ENCODE peak calls at places on chromosomes 16 and 17, in nine cellular contexts. One of them, this sample, is unnamed.

GRCh38 chr16:66521227-66521626 is 28.7 kb downstream of the TK2 start:
- DNase-seq in memory B cell: no peak
- DNase-seq in stimulated activated CD4-positive, alpha-beta T cell treated with anti-CD3 and anti-CD28 coated beads, TNF-alpha, amount 100 ng/mL, for 4 hours: no peak
- DNase-seq in astrocyte of the cerebellum: no peak
- DNase-seq in CD4-positive, alpha-beta T cell: no peak
- DNase-seq in endothelial cell: no peak
- DNase-seq in H7: no peak
- DNase-seq in NCI-H1092 treated with DMSO at 0.1 percent for 48 hours: no peak
- DNase-seq in stomach: no peak
- DNase-seq in this sample: no peak

GRCh38 chr17:864315-864714 is 82.2 kb downstream of the MRM3 start:
- DNase-seq in memory B cell: no peak
- DNase-seq in stimulated activated CD4-positive, alpha-beta T cell treated with anti-CD3 and anti-CD28 coated beads, TNF-alpha, amount 100 ng/mL, for 4 hours: no peak
- DNase-seq in astrocyte of the cerebellum: no peak
- DNase-seq in CD4-positive, alpha-beta T cell: no peak
- DNase-seq in endothelial cell: no peak
- DNase-seq in H7: no peak
- DNase-seq in NCI-H1092 treated with DMSO at 0.1 percent for 48 hours: no peak
- DNase-seq in stomach: no peak
- DNase-seq in this sample: no peak

GRCh38 chr17:66506641-66507040 is 204.2 kb downstream of the PRKCA start:
- DNase-seq in memory B cell: no peak
- DNase-seq in stimulated activated CD4-positive, alpha-beta T cell treated with anti-CD3 and anti-CD28 coated beads, TNF-alpha, amount 100 ng/mL, for 4 hours: no peak
- DNase-seq in astrocyte of the cerebellum: no peak
- DNase-seq in CD4-positive, alpha-beta T cell: no peak
- DNase-seq in endothelial cell: no peak
- DNase-seq in H7: no peak
- DNase-seq in NCI-H1092 treated with DMSO at 0.1 percent for 48 hours: no peak
- DNase-seq in stomach: no peak
- DNase-seq in this sample: no peak

GRCh38 chr17:41792835-41793748 is 6.6 kb upstream of the JUP start:
- DNase-seq in memory B cell: no peak
- DNase-seq in stimulated activated CD4-positive, alpha-beta T cell treated with anti-CD3 and anti-CD28 coated beads, TNF-alpha, amount 100 ng/mL, for 4 hours: no peak
- DNase-seq in astrocyte of the cerebellum: no peak
- DNase-seq in CD4-positive, alpha-beta T cell: no peak
- DNase-seq in endothelial cell: no peak
- DNase-seq in H7: peak
- DNase-seq in NCI-H1092 treated with DMSO at 0.1 percent for 48 hours: no peak
- DNase-seq in stomach: peak
- DNase-seq in this sample: peak

GRCh38 chr16:3825103-3825502 is 55.4 kb downstream of the CREBBP start:
- DNase-seq in memory B cell: no peak
- DNase-seq in stimulated activated CD4-positive, alpha-beta T cell treated with anti-CD3 and anti-CD28 coated beads, TNF-alpha, amount 100 ng/mL, for 4 hours: no peak
- DNase-seq in astrocyte of the cerebellum: peak
- DNase-seq in CD4-positive, alpha-beta T cell: no peak
- DNase-seq in endothelial cell: no peak
- DNase-seq in H7: no peak
- DNase-seq in NCI-H1092 treated with DMSO at 0.1 percent for 48 hours: no peak
- DNase-seq in stomach: no peak
- DNase-seq in this sample: no peak

GRCh38 chr17:58252141-58252540 is 13.8 kb downstream of the LPO start:
- DNase-seq in memory B cell: no peak
- DNase-seq in stimulated activated CD4-positive, alpha-beta T cell treated with anti-CD3 and anti-CD28 coated beads, TNF-alpha, amount 100 ng/mL, for 4 hours: no peak
- DNase-seq in astrocyte of the cerebellum: no peak
- DNase-seq in CD4-positive, alpha-beta T cell: no peak
- DNase-seq in endothelial cell: no peak
- DNase-seq in H7: peak
- DNase-seq in NCI-H1092 treated with DMSO at 0.1 percent for 48 hours: no peak
- DNase-seq in stomach: no peak
- DNase-seq in this sample: peak

GRCh38 chr16:85754403-85754802 is 3.5 kb upstream of the C16orf74 start:
- DNase-seq in memory B cell: no peak
- DNase-seq in stimulated activated CD4-positive, alpha-beta T cell treated with anti-CD3 and anti-CD28 coated beads, TNF-alpha, amount 100 ng/mL, for 4 hours: no peak
- DNase-seq in astrocyte of the cerebellum: no peak
- DNase-seq in CD4-positive, alpha-beta T cell: no peak
- DNase-seq in endothelial cell: no peak
- DNase-seq in H7: no peak
- DNase-seq in NCI-H1092 treated with DMSO at 0.1 percent for 48 hours: peak
- DNase-seq in stomach: no peak
- DNase-seq in this sample: no peak

GRCh38 chr16:22186517-22186916 is 19.6 kb upstream of the EEF2K start:
- DNase-seq in memory B cell: no peak
- DNase-seq in stimulated activated CD4-positive, alpha-beta T cell treated with anti-CD3 and anti-CD28 coated beads, TNF-alpha, amount 100 ng/mL, for 4 hours: no peak
- DNase-seq in astrocyte of the cerebellum: no peak
- DNase-seq in CD4-positive, alpha-beta T cell: no peak
- DNase-seq in endothelial cell: no peak
- DNase-seq in H7: peak
- DNase-seq in NCI-H1092 treated with DMSO at 0.1 percent for 48 hours: no peak
- DNase-seq in stomach: no peak
- DNase-seq in this sample: no peak

GRCh38 chr17:50765454-50766221 is 1.7 kb downstream of the ANKRD40CL start:
- DNase-seq in memory B cell: peak
- DNase-seq in stimulated activated CD4-positive, alpha-beta T cell treated with anti-CD3 and anti-CD28 coated beads, TNF-alpha, amount 100 ng/mL, for 4 hours: no peak
- DNase-seq in astrocyte of the cerebellum: no peak
- DNase-seq in CD4-positive, alpha-beta T cell: no peak
- DNase-seq in endothelial cell: no peak
- DNase-seq in H7: no peak
- DNase-seq in NCI-H1092 treated with DMSO at 0.1 percent for 48 hours: no peak
- DNase-seq in stomach: no peak
- DNase-seq in this sample: no peak

GRCh38 chr17:76957600-76958464 is 89.6 kb downstream of the MGAT5B start:
- DNase-seq in memory B cell: peak
- DNase-seq in stimulated activated CD4-positive, alpha-beta T cell treated with anti-CD3 and anti-CD28 coated beads, TNF-alpha, amount 100 ng/mL, for 4 hours: no peak
- DNase-seq in astrocyte of the cerebellum: peak
- DNase-seq in CD4-positive, alpha-beta T cell: no peak
- DNase-seq in endothelial cell: no peak
- DNase-seq in H7: peak
- DNase-seq in NCI-H1092 treated with DMSO at 0.1 percent for 48 hours: peak
- DNase-seq in stomach: no peak
- DNase-seq in this sample: no peak

GRCh38 chr16:67893791-67894399 is 841 bp downstream of the PSKH1 start:
- DNase-seq in memory B cell: no peak
- DNase-seq in stimulated activated CD4-positive, alpha-beta T cell treated with anti-CD3 and anti-CD28 coated beads, TNF-alpha, amount 100 ng/mL, for 4 hours: no peak
- DNase-seq in astrocyte of the cerebellum: no peak
- DNase-seq in CD4-positive, alpha-beta T cell: no peak
- DNase-seq in endothelial cell: no peak
- DNase-seq in H7: no peak
- DNase-seq in NCI-H1092 treated with DMSO at 0.1 percent for 48 hours: no peak
- DNase-seq in stomach: no peak
- DNase-seq in this sample: no peak

GRCh38 chr16:49876716-49877129 is 20.8 kb upstream of the ZNF423 start:
- DNase-seq in memory B cell: no peak
- DNase-seq in stimulated activated CD4-positive, alpha-beta T cell treated with anti-CD3 and anti-CD28 coated beads, TNF-alpha, amount 100 ng/mL, for 4 hours: no peak
- DNase-seq in astrocyte of the cerebellum: no peak
- DNase-seq in CD4-positive, alpha-beta T cell: no peak
- DNase-seq in endothelial cell: peak
- DNase-seq in H7: peak
- DNase-seq in NCI-H1092 treated with DMSO at 0.1 percent for 48 hours: peak
- DNase-seq in stomach: peak
- DNase-seq in this sample: no peak

GRCh38 chr17:47204722-47205418 is 4.3 kb upstream of the MYL4 start:
- DNase-seq in memory B cell: peak
- DNase-seq in stimulated activated CD4-positive, alpha-beta T cell treated with anti-CD3 and anti-CD28 coated beads, TNF-alpha, amount 100 ng/mL, for 4 hours: no peak
- DNase-seq in astrocyte of the cerebellum: no peak
- DNase-seq in CD4-positive, alpha-beta T cell: no peak
- DNase-seq in endothelial cell: no peak
- DNase-seq in H7: no peak
- DNase-seq in NCI-H1092 treated with DMSO at 0.1 percent for 48 hours: no peak
- DNase-seq in stomach: no peak
- DNase-seq in this sample: no peak

GRCh38 chr16:9843424-9844013 is 338.7 kb downstream of the GRIN2A start:
- DNase-seq in memory B cell: no peak
- DNase-seq in stimulated activated CD4-positive, alpha-beta T cell treated with anti-CD3 and anti-CD28 coated beads, TNF-alpha, amount 100 ng/mL, for 4 hours: no peak
- DNase-seq in astrocyte of the cerebellum: no peak
- DNase-seq in CD4-positive, alpha-beta T cell: no peak
- DNase-seq in endothelial cell: no peak
- DNase-seq in H7: no peak
- DNase-seq in NCI-H1092 treated with DMSO at 0.1 percent for 48 hours: no peak
- DNase-seq in stomach: no peak
- DNase-seq in this sample: no peak

GRCh38 chr17:80145076-80146075 is 1.6 kb downstream of the EIF4A3 start:
- DNase-seq in memory B cell: no peak
- DNase-seq in stimulated activated CD4-positive, alpha-beta T cell treated with anti-CD3 and anti-CD28 coated beads, TNF-alpha, amount 100 ng/mL, for 4 hours: no peak
- DNase-seq in astrocyte of the cerebellum: no peak
- DNase-seq in CD4-positive, alpha-beta T cell: no peak
- DNase-seq in endothelial cell: no peak
- DNase-seq in H7: no peak
- DNase-seq in NCI-H1092 treated with DMSO at 0.1 percent for 48 hours: peak
- DNase-seq in stomach: no peak
- DNase-seq in this sample: no peak

GRCh38 chr16:85371948-85372347 is 241.2 kb upstream of the GSE1 start:
- DNase-seq in memory B cell: no peak
- DNase-seq in stimulated activated CD4-positive, alpha-beta T cell treated with anti-CD3 and anti-CD28 coated beads, TNF-alpha, amount 100 ng/mL, for 4 hours: no peak
- DNase-seq in astrocyte of the cerebellum: no peak
- DNase-seq in CD4-positive, alpha-beta T cell: no peak
- DNase-seq in endothelial cell: no peak
- DNase-seq in H7: no peak
- DNase-seq in NCI-H1092 treated with DMSO at 0.1 percent for 48 hours: no peak
- DNase-seq in stomach: no peak
- DNase-seq in this sample: no peak

GRCh38 chr17:45640141-45640850 is 143.8 kb upstream of the CRHR1 start:
- DNase-seq in memory B cell: peak
- DNase-seq in stimulated activated CD4-positive, alpha-beta T cell treated with anti-CD3 and anti-CD28 coated beads, TNF-alpha, amount 100 ng/mL, for 4 hours: peak
- DNase-seq in astrocyte of the cerebellum: peak
- DNase-seq in CD4-positive, alpha-beta T cell: peak
- DNase-seq in endothelial cell: peak
- DNase-seq in H7: peak
- DNase-seq in NCI-H1092 treated with DMSO at 0.1 percent for 48 hours: no peak
- DNase-seq in stomach: peak
- DNase-seq in this sample: no peak

GRCh38 chr17:81037026-81037782 is 2.3 kb downstream of the BAIAP2 start:
- DNase-seq in memory B cell: no peak
- DNase-seq in stimulated activated CD4-positive, alpha-beta T cell treated with anti-CD3 and anti-CD28 coated beads, TNF-alpha, amount 100 ng/mL, for 4 hours: no peak
- DNase-seq in astrocyte of the cerebellum: no peak
- DNase-seq in CD4-positive, alpha-beta T cell: no peak
- DNase-seq in endothelial cell: no peak
- DNase-seq in H7: no peak
- DNase-seq in NCI-H1092 treated with DMSO at 0.1 percent for 48 hours: no peak
- DNase-seq in stomach: peak
- DNase-seq in this sample: peak

GRCh38 chr17:55731586-55732250 is 9.1 kb upstream of the TMEM100 start:
- DNase-seq in memory B cell: no peak
- DNase-seq in stimulated activated CD4-positive, alpha-beta T cell treated with anti-CD3 and anti-CD28 coated beads, TNF-alpha, amount 100 ng/mL, for 4 hours: no peak
- DNase-seq in astrocyte of the cerebellum: no peak
- DNase-seq in CD4-positive, alpha-beta T cell: no peak
- DNase-seq in endothelial cell: no peak
- DNase-seq in H7: no peak
- DNase-seq in NCI-H1092 treated with DMSO at 0.1 percent for 48 hours: no peak
- DNase-seq in stomach: no peak
- DNase-seq in this sample: no peak

GRCh38 chr16:69266334-69267063 is 44.7 kb upstream of the VPS4A start:
- DNase-seq in memory B cell: no peak
- DNase-seq in stimulated activated CD4-positive, alpha-beta T cell treated with anti-CD3 and anti-CD28 coated beads, TNF-alpha, amount 100 ng/mL, for 4 hours: no peak
- DNase-seq in astrocyte of the cerebellum: no peak
- DNase-seq in CD4-positive, alpha-beta T cell: no peak
- DNase-seq in endothelial cell: no peak
- DNase-seq in H7: no peak
- DNase-seq in NCI-H1092 treated with DMSO at 0.1 percent for 48 hours: no peak
- DNase-seq in stomach: no peak
- DNase-seq in this sample: no peak

GRCh38 chr16:74730049-74730683 is 29.5 kb upstream of the MLKL start:
- DNase-seq in memory B cell: no peak
- DNase-seq in stimulated activated CD4-positive, alpha-beta T cell treated with anti-CD3 and anti-CD28 coated beads, TNF-alpha, amount 100 ng/mL, for 4 hours: no peak
- DNase-seq in astrocyte of the cerebellum: no peak
- DNase-seq in CD4-positive, alpha-beta T cell: no peak
- DNase-seq in endothelial cell: no peak
- DNase-seq in H7: no peak
- DNase-seq in NCI-H1092 treated with DMSO at 0.1 percent for 48 hours: no peak
- DNase-seq in stomach: peak
- DNase-seq in this sample: no peak

GRCh38 chr16:88888778-88889387 is 22.4 kb upstream of the PABPN1L start:
- DNase-seq in memory B cell: no peak
- DNase-seq in stimulated activated CD4-positive, alpha-beta T cell treated with anti-CD3 and anti-CD28 coated beads, TNF-alpha, amount 100 ng/mL, for 4 hours: no peak
- DNase-seq in astrocyte of the cerebellum: no peak
- DNase-seq in CD4-positive, alpha-beta T cell: no peak
- DNase-seq in endothelial cell: no peak
- DNase-seq in H7: peak
- DNase-seq in NCI-H1092 treated with DMSO at 0.1 percent for 48 hours: no peak
- DNase-seq in stomach: no peak
- DNase-seq in this sample: no peak

GRCh38 chr16:77863250-77863649 is 74.9 kb downstream of the VAT1L start:
- DNase-seq in memory B cell: no peak
- DNase-seq in stimulated activated CD4-positive, alpha-beta T cell treated with anti-CD3 and anti-CD28 coated beads, TNF-alpha, amount 100 ng/mL, for 4 hours: no peak
- DNase-seq in astrocyte of the cerebellum: no peak
- DNase-seq in CD4-positive, alpha-beta T cell: no peak
- DNase-seq in endothelial cell: no peak
- DNase-seq in H7: no peak
- DNase-seq in NCI-H1092 treated with DMSO at 0.1 percent for 48 hours: no peak
- DNase-seq in stomach: peak
- DNase-seq in this sample: no peak

GRCh38 chr16:28491970-28492474 is at the start of gene CLN3:
- DNase-seq in memory B cell: peak
- DNase-seq in stimulated activated CD4-positive, alpha-beta T cell treated with anti-CD3 and anti-CD28 coated beads, TNF-alpha, amount 100 ng/mL, for 4 hours: peak
- DNase-seq in astrocyte of the cerebellum: peak
- DNase-seq in CD4-positive, alpha-beta T cell: peak
- DNase-seq in endothelial cell: peak
- DNase-seq in H7: peak
- DNase-seq in NCI-H1092 treated with DMSO at 0.1 percent for 48 hours: peak
- DNase-seq in stomach: peak
- DNase-seq in this sample: peak

GRCh38 chr17:18031955-18032354 is 7.0 kb downstream of the ATPAF2 start:
- DNase-seq in memory B cell: no peak
- DNase-seq in stimulated activated CD4-positive, alpha-beta T cell treated with anti-CD3 and anti-CD28 coated beads, TNF-alpha, amount 100 ng/mL, for 4 hours: no peak
- DNase-seq in astrocyte of the cerebellum: peak
- DNase-seq in CD4-positive, alpha-beta T cell: no peak
- DNase-seq in endothelial cell: peak
- DNase-seq in H7: no peak
- DNase-seq in NCI-H1092 treated with DMSO at 0.1 percent for 48 hours: no peak
- DNase-seq in stomach: no peak
- DNase-seq in this sample: no peak

GRCh38 chr17:80774643-80775281 is 216.9 kb upstream of the CHMP6 start:
- DNase-seq in memory B cell: no peak
- DNase-seq in stimulated activated CD4-positive, alpha-beta T cell treated with anti-CD3 and anti-CD28 coated beads, TNF-alpha, amount 100 ng/mL, for 4 hours: no peak
- DNase-seq in astrocyte of the cerebellum: no peak
- DNase-seq in CD4-positive, alpha-beta T cell: no peak
- DNase-seq in endothelial cell: no peak
- DNase-seq in H7: no peak
- DNase-seq in NCI-H1092 treated with DMSO at 0.1 percent for 48 hours: peak
- DNase-seq in stomach: no peak
- DNase-seq in this sample: no peak

GRCh38 chr17:6286239-6286638 is 148.7 kb downstream of the AIPL1 start:
- DNase-seq in memory B cell: no peak
- DNase-seq in stimulated activated CD4-positive, alpha-beta T cell treated with anti-CD3 and anti-CD28 coated beads, TNF-alpha, amount 100 ng/mL, for 4 hours: no peak
- DNase-seq in astrocyte of the cerebellum: no peak
- DNase-seq in CD4-positive, alpha-beta T cell: no peak
- DNase-seq in endothelial cell: no peak
- DNase-seq in H7: peak
- DNase-seq in NCI-H1092 treated with DMSO at 0.1 percent for 48 hours: no peak
- DNase-seq in stomach: no peak
- DNase-seq in this sample: no peak

GRCh38 chr17:332558-333322 is 19.9 kb downstream of the RPH3AL start:
- DNase-seq in memory B cell: no peak
- DNase-seq in stimulated activated CD4-positive, alpha-beta T cell treated with anti-CD3 and anti-CD28 coated beads, TNF-alpha, amount 100 ng/mL, for 4 hours: no peak
- DNase-seq in astrocyte of the cerebellum: no peak
- DNase-seq in CD4-positive, alpha-beta T cell: no peak
- DNase-seq in endothelial cell: no peak
- DNase-seq in H7: no peak
- DNase-seq in NCI-H1092 treated with DMSO at 0.1 percent for 48 hours: no peak
- DNase-seq in stomach: no peak
- DNase-seq in this sample: no peak

GRCh38 chr17:59093702-59094231 is 12.9 kb downstream of the TRIM37 start:
- DNase-seq in memory B cell: no peak
- DNase-seq in stimulated activated CD4-positive, alpha-beta T cell treated with anti-CD3 and anti-CD28 coated beads, TNF-alpha, amount 100 ng/mL, for 4 hours: no peak
- DNase-seq in astrocyte of the cerebellum: peak
- DNase-seq in CD4-positive, alpha-beta T cell: no peak
- DNase-seq in endothelial cell: no peak
- DNase-seq in H7: no peak
- DNase-seq in NCI-H1092 treated with DMSO at 0.1 percent for 48 hours: no peak
- DNase-seq in stomach: no peak
- DNase-seq in this sample: no peak

GRCh38 chr17:42088736-42089135 is 9.5 kb downstream of the ZNF385C start:
- DNase-seq in memory B cell: no peak
- DNase-seq in stimulated activated CD4-positive, alpha-beta T cell treated with anti-CD3 and anti-CD28 coated beads, TNF-alpha, amount 100 ng/mL, for 4 hours: no peak
- DNase-seq in astrocyte of the cerebellum: no peak
- DNase-seq in CD4-positive, alpha-beta T cell: no peak
- DNase-seq in endothelial cell: no peak
- DNase-seq in H7: no peak
- DNase-seq in NCI-H1092 treated with DMSO at 0.1 percent for 48 hours: no peak
- DNase-seq in stomach: no peak
- DNase-seq in this sample: no peak

GRCh38 chr17:61928101-61928436 is 287 bp upstream of the INTS2 start:
- DNase-seq in memory B cell: no peak
- DNase-seq in stimulated activated CD4-positive, alpha-beta T cell treated with anti-CD3 and anti-CD28 coated beads, TNF-alpha, amount 100 ng/mL, for 4 hours: no peak
- DNase-seq in astrocyte of the cerebellum: no peak
- DNase-seq in CD4-positive, alpha-beta T cell: no peak
- DNase-seq in endothelial cell: no peak
- DNase-seq in H7: no peak
- DNase-seq in NCI-H1092 treated with DMSO at 0.1 percent for 48 hours: no peak
- DNase-seq in stomach: no peak
- DNase-seq in this sample: no peak

This sample was measured in coronary artery.